ENCODE peak calls at places on chromosomes 16 and 17, in four cellular contexts. U, G, Q and R are unnamed samples.

GRCh38 chr16:65469116-65469515 is 347.3 kb upstream of the CDH11 start:
- DNase-seq in U (no peak), G (no peak), Q (no peak), R (no peak)

GRCh38 chr17:3965123-3965800 is 1.0 kb upstream of the ATP2A3 start:
- DNase-seq in U (no peak), G (peak; percentile 92), Q (no peak), R (peak; percentile 50)

GRCh38 chr16:56518435-56518834 is 1.4 kb downstream of the BBS2 start:
- DNase-seq in U (no peak), G (no peak), Q (no peak), R (no peak)

GRCh38 chr17:20184191-20184590 is 175.0 kb downstream of the SPECC1 start:
- DNase-seq in U (no peak), G (no peak), Q (no peak), R (peak; percentile 48)

GRCh38 chr16:53913082-53913870 is 209.3 kb downstream of the FTO start:
- DNase-seq in U (peak; percentile 94), G (no peak), Q (no peak), R (peak; percentile 84)

GRCh38 chr16:83219285-83219684 is 588.5 kb upstream of the HSBP1 start:
- DNase-seq in U (no peak), G (no peak), Q (no peak), R (no peak)

GRCh38 chr16:16095646-16096045 is 127.6 kb downstream of the ABCC6 start:
- DNase-seq in U (peak; percentile 68), G (no peak), Q (no peak), R (no peak)

GRCh38 chr16:69812213-69813014 is 50.3 kb downstream of the WWP2 start:
- DNase-seq in U (no peak), G (no peak), Q (no peak), R (no peak)

GRCh38 chr16:28531777-28532744 is 6.7 kb downstream of the NUPR1 start:
- DNase-seq in U (no peak), G (peak; percentile 89), Q (no peak), R (peak; percentile 23)

GRCh38 chr16:50306287-50306686 is 39.9 kb downstream of the ADCY7 start:
- DNase-seq in U (no peak), G (no peak), Q (no peak), R (no peak)

GRCh38 chr17:17647521-17648178 is 33.6 kb upstream of the RAI1 start:
- DNase-seq in U (no peak), G (no peak), Q (no peak), R (no peak)

GRCh38 chr17:62782730-62783260 is 25.3 kb downstream of the MARCHF10 start:
- DNase-seq in U (no peak), G (no peak), Q (no peak), R (no peak)

GRCh38 chr17:17809527-17810373 is 27.0 kb downstream of the SREBF1 start:
- DNase-seq in U (no peak), G (peak; percentile 90), Q (peak; percentile 50), R (peak; percentile 84)

GRCh38 chr17:45361976-45362375 is 45.2 kb upstream of the MAP3K14 start:
- DNase-seq in U (no peak), G (peak; percentile 20), Q (no peak), R (no peak)

GRCh38 chr17:45353047-45353446 is 36.2 kb upstream of the MAP3K14 start:
- DNase-seq in U (no peak), G (peak; percentile 18), Q (no peak), R (no peak)

DNA sequence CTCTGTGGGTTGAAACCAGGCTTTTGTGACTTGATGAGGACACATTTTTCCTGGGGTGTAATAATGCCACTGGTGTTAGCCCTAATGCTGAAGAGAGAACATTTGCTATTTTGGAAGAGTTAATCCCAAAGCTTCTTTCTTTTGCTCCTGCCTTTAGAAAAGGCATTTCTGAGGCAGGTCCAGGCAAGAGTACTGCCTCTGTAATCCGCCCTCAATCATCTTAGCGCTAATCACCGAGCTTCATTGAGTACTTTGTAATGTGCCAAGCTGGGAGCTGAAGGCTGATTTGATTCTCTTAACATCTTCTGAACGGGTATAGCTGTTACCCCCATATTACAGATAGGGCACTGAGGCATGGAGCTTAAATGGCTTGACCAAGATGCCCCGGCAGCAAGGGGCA is 60.3 kb downstream of the AKAP1 start:
- DNase-seq in U (no peak), G (no peak), Q (no peak), R (no peak)
- H4K8ac ChIP-seq in U (no peak overlapping the region), G (no peak overlapping the region), Q (no peak overlapping the region), R (no peak overlapping the region)

GRCh38 chr17:64773386-64773835 is 111.3 kb upstream of the SMURF2 start:
- DNase-seq in U (no peak), G (no peak), Q (no peak), R (no peak)
- H2AFZ ChIP-seq in U (no peak overlapping the region), G (no peak overlapping the region), Q (no peak overlapping the region), R (no peak overlapping the region)

DNA sequence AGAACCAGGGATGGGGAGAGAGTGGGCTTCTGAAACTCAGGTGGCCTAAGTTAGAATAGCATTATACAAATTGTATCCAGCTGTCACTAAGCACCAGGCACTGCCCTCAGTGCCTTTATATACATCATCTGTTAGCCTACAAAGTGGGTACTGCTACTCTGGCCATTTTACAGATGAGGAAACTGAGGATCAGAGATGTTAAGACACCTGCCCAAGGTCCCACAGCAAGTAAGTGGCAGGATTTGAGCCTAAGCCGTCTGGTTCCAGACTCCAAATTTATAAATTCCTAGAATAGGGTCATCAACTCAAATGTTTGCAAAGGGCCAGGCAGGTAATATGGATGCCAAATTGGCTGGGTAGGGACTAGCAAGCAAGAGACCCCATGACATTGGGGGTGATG is 2.3 kb downstream of the ORAI3 start:
- DNase-seq in U (no peak), G (no peak), Q (no peak), R (no peak)
- H4K8ac ChIP-seq in U (no peak overlapping the region), G (no peak overlapping the region), Q (no peak overlapping the region), R (no peak overlapping the region)

GRCh38 chr17:50347894-50348291 is 2.0 kb downstream of the XYLT2 start:
- DNase-seq in U (no peak), G (no peak), Q (no peak), R (no peak)

GRCh38 chr17:50345443-50346312 is at the start of gene XYLT2:
- DNase-seq in U (peak; percentile 80), G (peak; percentile 89), Q (no peak), R (peak; percentile 83)

GRCh38 chr17:50347087-50347893 is 1.4 kb downstream of the XYLT2 start:
- DNase-seq in U (peak; percentile 6), G (peak; percentile 62), Q (no peak), R (no peak)

GRCh38 chr17:50346313-50347086 is 574 bp downstream of the XYLT2 start:
- DNase-seq in U (no peak), G (peak; percentile 80), Q (no peak), R (peak; percentile 42)

GRCh38 chr17:50344712-50345380 is 1.1 kb upstream of the XYLT2 start:
- DNase-seq in U (no peak), G (peak; percentile 39), Q (no peak), R (no peak)
- H2AFZ ChIP-seq in U (peak overlapping the region; percentile 99), G (no peak overlapping the region), Q (no peak overlapping the region), R (no peak overlapping the region)

GRCh38 chr16:89063768-89064320 is 29.8 kb upstream of the ACSF3 start:
- DNase-seq in U (no peak), G (no peak), Q (no peak), R (no peak)
- H4K8ac ChIP-seq in U (no peak overlapping the region), G (no peak overlapping the region), Q (no peak overlapping the region), R (no peak overlapping the region)

GRCh38 chr17:48543854-48544355 is 1.0 kb downstream of the HOXB2 start:
- DNase-seq in U (no peak), G (no peak), Q (no peak), R (peak; percentile 67)
- H2AFZ ChIP-seq in U (no peak overlapping the region), G (no peak overlapping the region), Q (no peak overlapping the region), R (no peak overlapping the region)

DNA sequence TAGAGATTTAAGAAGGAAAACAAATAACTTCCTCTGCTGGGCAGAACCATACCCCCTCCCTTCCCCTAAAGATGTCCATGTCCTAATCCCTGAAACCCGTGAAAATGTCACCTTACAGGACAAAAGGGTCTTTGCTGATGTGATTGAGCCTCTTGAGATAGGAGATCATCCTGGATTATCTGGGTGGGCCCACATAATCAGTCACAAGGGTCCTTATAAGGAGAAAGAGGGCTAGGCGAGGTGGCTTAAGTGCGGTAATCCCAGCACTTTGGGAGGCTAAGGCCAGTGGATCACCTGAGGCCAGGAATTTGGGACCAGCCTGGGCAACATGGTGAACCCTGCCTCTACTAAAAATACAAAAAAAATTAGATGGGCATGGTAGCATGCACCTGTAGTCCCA is 12.0 kb upstream of the SLC39A11 start:
- DNase-seq in U (no peak), G (no peak), Q (no peak), R (no peak)
- H4K8ac ChIP-seq in U (no peak overlapping the region), G (no peak overlapping the region), Q (no peak overlapping the region), R (no peak overlapping the region)

GRCh38 chr16:31487720-31488629 is 5.1 kb downstream of the SLC5A2 start:
- DNase-seq in U (peak; percentile 28), G (peak; percentile 85), Q (no peak), R (peak; percentile 41)
- H2AFZ ChIP-seq in U (peak overlapping the region; percentile 87), G (no peak overlapping the region), Q (peak overlapping the region; percentile 76), R (no peak overlapping the region)

DNA sequence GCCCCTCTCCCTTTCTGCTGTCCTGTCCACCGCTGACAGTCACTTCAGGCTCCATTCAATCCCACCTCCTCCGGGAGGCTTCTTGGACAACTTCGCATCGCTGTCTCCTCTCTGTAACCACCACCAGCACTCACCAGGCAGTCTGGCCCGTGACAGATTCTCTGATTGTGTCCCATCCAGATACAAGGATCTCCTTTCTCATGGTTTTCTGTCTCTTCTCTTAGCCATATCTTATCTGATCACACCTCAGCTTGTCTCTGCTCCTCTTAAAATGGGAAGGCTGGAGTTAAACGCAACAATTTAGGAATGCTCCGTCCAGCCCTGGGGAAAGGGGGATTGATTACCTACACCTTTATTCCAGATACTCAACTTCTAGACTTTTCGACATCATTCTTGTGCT is 56.9 kb upstream of the ARHGAP44 start:
- DNase-seq in U (no peak), G (no peak), Q (no peak), R (no peak)
- H4K8ac ChIP-seq in U (no peak overlapping the region), G (no peak overlapping the region), Q (no peak overlapping the region), R (no peak overlapping the region)